ENCODE peak calls at places on chromosomes 7 and 10, in four cellular contexts. I is HepG2, T is K562, E is H1. U is an unnamed sample.

GRCh38 chr10:98365698-98366530 is 49.1 kb downstream of the PYROXD2 start:
- DNase-seq in I (no peak), T (no peak), E (no peak), U (no peak)

GRCh38 chr10:75043256-75044121 is 68.0 kb upstream of the SAMD8 start:
- DNase-seq in I (no peak), T (peak; percentile 80), E (no peak), U (peak; percentile 60)

GRCh38 chr7:117202511-117202910 is 120.3 kb downstream of the WNT2 start:
- DNase-seq in I (no peak), T (no peak), E (no peak), U (no peak)

GRCh38 chr10:106973716-106974115 is 190.8 kb downstream of the SORCS1 start:
- DNase-seq in I (no peak), T (no peak), E (no peak), U (no peak)

GRCh38 chr10:102065561-102066420 is 642 bp downstream of the HPS6 start:
- DNase-seq in I (no peak), T (no peak), E (no peak), U (peak; percentile 79)

GRCh38 chr10:132644544-132645530 is 107.2 kb downstream of the INPP5A start:
- DNase-seq in I (no peak), T (no peak), E (no peak), U (no peak)

GRCh38 chr10:5817322-5818047 is 4.3 kb upstream of the GDI2 start:
- DNase-seq in I (peak; percentile 60), T (no peak), E (no peak), U (no peak)

GRCh38 chr7:82441916-82442478 is 1.6 kb downstream of the CACNA2D1 start:
- DNase-seq in I (no peak), T (no peak), E (no peak), U (peak; percentile 23)

GRCh38 chr7:127514499-127514898 is 70.9 kb downstream of the GCC1 start:
- DNase-seq in I (peak; percentile 23), T (peak; percentile 44), E (no peak), U (peak; percentile 68)

GRCh38 chr7:28767356-28767755 is 190.8 kb downstream of the TRIL start:
- DNase-seq in I (no peak), T (no peak), E (no peak), U (no peak)

GRCh38 chr10:101775273-101776131 is at the start of gene FGF8:
- DNase-seq in I (no peak), T (no peak), E (peak; percentile 49), U (no peak)

GRCh38 chr7:76185187-76185915 is 16.3 kb upstream of the SRRM3 start:
- DNase-seq in I (no peak), T (no peak), E (peak; percentile 75), U (peak; percentile 83)

GRCh38 chr7:55171157-55171556 is 152.3 kb downstream of the EGFR start:
- DNase-seq in I (no peak), T (no peak), E (no peak), U (no peak)

GRCh38 chr7:843230-843629 is 11.0 kb downstream of the SUN1 start:
- DNase-seq in I (no peak), T (no peak), E (no peak), U (no peak)

GRCh38 chr7:149081914-149082313 is 8.6 kb downstream of the ZNF786 start:
- DNase-seq in I (no peak), T (no peak), E (no peak), U (no peak)

GRCh38 chr7:155090647-155091046 is 20.5 kb downstream of the HTR5A start:
- DNase-seq in I (no peak), T (no peak), E (no peak), U (no peak)

GRCh38 chr10:104437226-104437625 is 83.6 kb downstream of the CFAP58 start:
- DNase-seq in I (no peak), T (no peak), E (no peak), U (no peak)

GRCh38 chr7:107179326-107180163 is 10.7 kb downstream of the HBP1 start:
- DNase-seq in I (no peak), T (no peak), E (no peak), U (no peak)

GRCh38 chr10:89637108-89637507 is 7.9 kb downstream of the PANK1 start:
- DNase-seq in I (no peak), T (no peak), E (no peak), U (no peak)

GRCh38 chr7:31772211-31772610 is 85.2 kb downstream of the PPP1R17 start:
- DNase-seq in I (no peak), T (no peak), E (no peak), U (no peak)

GRCh38 chr7:18524248-18524647 is 28.7 kb downstream of the HDAC9 start:
- DNase-seq in I (no peak), T (no peak), E (no peak), U (no peak)

GRCh38 chr7:75611557-75612178 is 119.5 kb downstream of the SPDYE5 start:
- DNase-seq in I (peak; percentile 86), T (no peak), E (peak; percentile 68), U (no peak)

GRCh38 chr7:16084370-16084769 is 337.0 kb downstream of the CRPPA start:
- DNase-seq in I (no peak), T (no peak), E (no peak), U (no peak)

GRCh38 chr7:63900394-63901203 is 98.0 kb upstream of the ZNF722 start:
- DNase-seq in I (no peak), T (peak; percentile 42), E (no peak), U (peak; percentile 95)

GRCh38 chr7:39855325-39855674 is 94.8 kb upstream of the CDK13 start:
- DNase-seq in I (no peak), T (no peak), E (no peak), U (no peak)
- H3K4me3 ChIP-seq in I (no peak overlapping the region), T (no peak overlapping the region), E (no peak overlapping the region), U (peak overlapping the region; percentile 47)

GRCh38 chr7:11540271-11540761 is 291.7 kb downstream of the THSD7A start:
- DNase-seq in I (no peak), T (no peak), E (no peak), U (peak; percentile 70)
- TF ChIP-seq TAF1 in I (no peak), T (no peak), E (no peak), U (no peak)

GRCh38 chr7:25752967-25753791 is 398.8 kb upstream of the NFE2L3 start:
- DNase-seq in I (no peak), T (no peak), E (no peak), U (no peak)
- H2AFZ ChIP-seq in I (no peak overlapping the region), T (peak overlapping the region; percentile 38), E (no peak overlapping the region), U (no peak overlapping the region)

GRCh38 chr7:94996331-94996730 is 88.9 kb downstream of the PPP1R9A start:
- DNase-seq in I (no peak), T (no peak), E (no peak), U (no peak)
- H3K4me3 ChIP-seq in I (no peak overlapping the region), T (no peak overlapping the region), E (no peak overlapping the region), U (no peak overlapping the region)

GRCh38 chr7:5332579-5332978 is 49.8 kb downstream of the SLC29A4 start:
- DNase-seq in I (no peak), T (no peak), E (no peak), U (peak; percentile 34)
- TF ChIP-seq TAF1 in I (no peak), T (no peak), E (no peak), U (no peak)

DNA sequence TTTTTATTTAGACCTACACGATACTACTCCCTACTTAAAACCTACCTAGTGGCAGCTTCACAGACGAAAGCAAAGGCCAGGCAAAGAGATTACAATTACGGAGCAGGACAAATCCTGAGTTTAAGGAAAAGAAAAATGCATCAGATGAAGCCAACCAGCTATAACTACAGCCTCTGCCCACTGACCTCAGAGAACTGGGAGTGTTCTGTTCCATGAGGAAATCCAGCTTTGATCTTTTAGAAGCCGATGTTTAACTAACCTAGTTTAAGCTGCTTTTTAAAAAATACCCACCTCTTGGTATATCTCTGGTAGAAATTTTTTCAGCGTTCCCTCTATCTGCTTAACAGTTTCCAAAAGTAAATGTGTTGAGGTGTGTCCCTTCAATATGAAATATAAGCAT is 3.0 kb upstream of the UPF2 start:
- DNase-seq in I (no peak), T (no peak), E (no peak), U (no peak)
- H2AFZ ChIP-seq in I (peak overlapping the region; percentile 92), T (peak overlapping the region; percentile 34), E (no peak overlapping the region), U (peak overlapping the region; percentile 20)

GRCh38 chr7:35258125-35258890 is 4.4 kb upstream of the TBX20 start:
- DNase-seq in I (no peak), T (no peak), E (no peak), U (no peak)

GRCh38 chr7:35255417-35255798 is 1.5 kb upstream of the TBX20 start:
- DNase-seq in I (no peak), T (no peak), E (peak; percentile 47), U (no peak)

GRCh38 chr7:35254496-35255416 is 856 bp upstream of the TBX20 start:
- DNase-seq in I (no peak), T (no peak), E (peak; percentile 52), U (no peak)

GRCh38 chr7:35257251-35258124 is 3.6 kb upstream of the TBX20 start:
- DNase-seq in I (no peak), T (no peak), E (peak; percentile 69), U (no peak)

GRCh38 chr7:35255909-35256876 is 2.3 kb upstream of the TBX20 start:
- DNase-seq in I (no peak), T (no peak), E (no peak), U (no peak)
- H3K4me3 ChIP-seq in I (no peak overlapping the region), T (no peak overlapping the region), E (no peak overlapping the region), U (no peak overlapping the region)

DNA sequence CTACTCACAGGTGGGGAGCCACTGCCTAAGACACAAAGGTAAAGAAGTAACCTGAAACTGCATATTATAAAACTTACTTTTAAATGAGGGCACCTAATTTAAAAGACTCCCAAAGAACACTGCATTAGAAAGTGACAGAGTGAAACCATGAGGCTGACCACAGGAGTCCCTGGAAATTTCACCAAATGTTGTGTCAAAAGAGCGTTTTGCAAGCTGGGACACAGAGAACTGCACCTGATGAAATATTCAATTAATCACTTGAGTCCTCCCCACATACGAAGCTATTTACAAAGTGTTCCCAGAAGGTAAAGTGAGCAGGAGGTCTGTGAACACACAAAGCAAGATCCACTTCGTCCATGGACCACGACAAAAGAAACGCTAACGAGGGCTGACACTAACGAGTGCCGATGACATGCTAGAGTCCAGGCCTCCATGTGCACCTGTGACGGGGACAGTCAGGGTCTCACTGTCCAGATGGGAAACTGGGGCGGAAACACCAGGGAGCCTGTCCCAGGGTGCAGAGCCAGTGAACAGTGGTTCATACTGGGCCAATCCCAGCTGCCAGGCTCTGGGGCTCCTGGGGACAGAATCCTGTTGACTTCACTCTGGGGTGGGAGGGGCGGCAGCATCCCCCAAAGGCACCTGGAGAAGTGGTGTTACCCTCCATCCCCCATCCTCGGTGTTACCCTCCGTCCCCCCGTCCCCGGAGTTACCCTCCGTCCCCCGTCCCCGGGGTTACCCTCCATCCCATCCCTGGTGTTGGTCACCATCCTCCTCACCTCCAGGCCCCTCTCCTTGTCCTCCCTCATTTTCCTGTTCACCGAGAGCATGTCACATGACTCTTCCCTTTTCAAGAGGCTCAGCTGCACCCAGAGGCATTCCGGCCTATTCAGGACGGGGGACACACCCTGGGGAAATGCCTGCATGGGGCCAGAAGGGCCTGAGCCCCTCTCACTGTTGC is 63.4 kb downstream of the DIP2C start:
- DNase-seq in I (no peak), T (no peak), E (no peak), U (no peak)
- TF ChIP-seq TAF1 in I (no peak), T (no peak), E (no peak), U (no peak)

U was measured in SK-N-SH.